ENCODE peak calls at places on chromosomes 13 and 19, in ten cellular contexts. U, J, O, M, Y, F, W, Z, I and X are unnamed samples.

GRCh38 chr19:12126707-12127106 is 13.4 kb downstream of the ZNF20 start:
- DNase-seq in Z (peak), Y (no peak), O (peak), I (no peak), J (no peak), U (peak), F (no peak), M (no peak), W (no peak), X (no peak)

GRCh38 chr13:68380041-68380973 is 1150.2 kb upstream of the PCDH9 start:
- DNase-seq in J (no peak), O (no peak), W (no peak), I (peak), Z (no peak), M (no peak), U (no peak), F (no peak), Y (no peak), X (no peak)

GRCh38 chr13:71758823-71759222 is 108.2 kb downstream of the DACH1 start:
- DNase-seq in M (no peak), W (no peak), J (no peak), O (no peak), Y (no peak), I (peak), U (no peak), Z (no peak), F (no peak), X (no peak)

GRCh38 chr19:7540761-7541480 is 5.4 kb downstream of the PNPLA6 start:
- DNase-seq in J (no peak), Z (peak), O (no peak), Y (no peak), I (no peak), F (no peak), W (no peak), U (peak), M (peak), X (no peak)

GRCh38 chr13:109595466-109595865 is 190.9 kb downstream of the IRS2 start:
- DNase-seq in M (no peak), U (no peak), W (peak), I (no peak), Z (peak), F (no peak), O (no peak), Y (no peak), J (no peak), X (no peak)

GRCh38 chr13:36029171-36029570 is 102.0 kb downstream of the DCLK1 start:
- DNase-seq in I (no peak), J (no peak), F (no peak), M (peak), U (no peak), O (no peak), Y (no peak), Z (peak), W (peak), X (no peak)

GRCh38 chr19:32101206-32101605 is 244.2 kb upstream of the ZNF507 start:
- DNase-seq in I (no peak), W (no peak), M (no peak), J (no peak), O (no peak), F (no peak), U (no peak), Z (no peak), Y (no peak), X (no peak)

GRCh38 chr19:15128162-15128770 is 21.1 kb downstream of the SYDE1 start:
- DNase-seq in O (no peak), I (no peak), M (no peak), J (no peak), F (no peak), Z (no peak), U (no peak), Y (no peak), W (no peak), X (no peak)

GRCh38 chr13:44436589-44437337 is 63.1 kb downstream of the SERP2 start:
- DNase-seq in W (peak), U (peak), Y (peak), O (peak), M (peak), F (peak), Z (peak), J (peak), I (peak), X (peak)

GRCh38 chr19:58330458-58330857 is 3.7 kb downstream of the ZSCAN22 start:
- DNase-seq in J (no peak), U (peak), F (peak), O (no peak), Z (peak), I (no peak), Y (no peak), W (peak), M (no peak), X (no peak)